ENCODE peak calls at places on chromosome 16, in six cellular contexts. E, Y, U, C, P and V are unnamed samples.

GRCh38 chr16:84607694-84608093 is 10.2 kb downstream of the COTL1 start:
- DNase-seq in E (no peak), Y (no peak), U (no peak), C (no peak), P (no peak), V (peak)

GRCh38 chr16:1533443-1533951 is at the start of gene TMEM204:
- DNase-seq in E (peak), Y (no peak), U (no peak), C (peak), P (no peak), V (peak)

GRCh38 chr16:89371386-89371785 is 119.0 kb downstream of the ANKRD11 start:
- DNase-seq in E (no peak), Y (no peak), U (no peak), C (no peak), P (no peak), V (no peak)

GRCh38 chr16:29876578-29877249 is 13.7 kb upstream of the CDIPT start:
- DNase-seq in E (no peak), Y (no peak), U (no peak), C (no peak), P (no peak), V (no peak)

GRCh38 chr16:27806388-27806787 is 256.4 kb downstream of the KATNIP start:
- DNase-seq in E (no peak), Y (no peak), U (no peak), C (no peak), P (no peak), V (no peak)

GRCh38 chr16:47732806-47733150 is 271.6 kb downstream of the PHKB start:
- DNase-seq in E (peak), Y (no peak), U (peak), C (no peak), P (no peak), V (no peak)

GRCh38 chr16:11740567-11740966 is 2.1 kb downstream of the TXNDC11 start:
- DNase-seq in E (no peak), Y (no peak), U (no peak), C (no peak), P (no peak), V (no peak)

GRCh38 chr16:66357523-66357928 is 9.0 kb upstream of the CDH5 start:
- DNase-seq in E (peak), Y (peak), U (no peak), C (peak), P (peak), V (no peak)

GRCh38 chr16:30136971-30137601 is 14.1 kb upstream of the MAPK3 start:
- DNase-seq in E (no peak), Y (no peak), U (no peak), C (no peak), P (no peak), V (no peak)

GRCh38 chr16:65728172-65728571 is 606.3 kb upstream of the CDH11 start:
- DNase-seq in E (peak), Y (no peak), U (no peak), C (no peak), P (peak), V (no peak)

GRCh38 chr16:85616608-85617311 is 3.6 kb downstream of the GSE1 start:
- DNase-seq in E (peak), Y (no peak), U (no peak), C (no peak), P (no peak), V (peak)

GRCh38 chr16:53433509-53433908 is 762 bp upstream of the RBL2 start:
- DNase-seq in E (no peak), Y (no peak), U (no peak), C (no peak), P (no peak), V (no peak)
- TF ChIP-seq CTCF in E (no peak), Y (no peak), U (no peak), C (no peak), P (no peak), V (no peak)

DNA sequence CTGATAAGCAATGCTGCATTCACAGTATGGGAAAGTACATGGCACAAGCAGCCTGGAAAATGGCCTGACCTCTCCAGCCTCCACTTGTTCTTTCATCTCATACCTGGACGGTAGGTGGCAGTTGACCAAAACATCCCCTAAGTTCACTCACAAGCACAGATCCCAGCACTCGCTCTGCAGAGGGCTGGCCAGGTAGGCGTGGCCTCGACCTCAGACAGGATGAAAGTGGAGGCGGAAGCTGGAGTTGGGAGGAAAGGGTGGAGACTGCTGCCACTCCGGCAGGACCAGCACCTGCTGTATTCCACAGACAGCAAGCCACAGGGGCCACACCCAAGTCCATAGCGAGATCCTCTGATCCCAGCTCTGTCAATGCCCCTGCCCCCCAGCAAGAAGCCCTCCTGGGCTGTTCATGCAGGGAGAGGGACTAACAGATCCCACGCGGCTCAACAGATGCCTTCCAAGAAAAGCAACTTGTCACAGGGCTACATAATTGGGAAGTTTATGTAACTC is 31.3 kb downstream of the ZCCHC14 start:
- DNase-seq in E (peak), Y (peak), U (peak), C (no peak), P (peak), V (peak)
- TF ChIP-seq CTCF in E (no peak), Y (peak), U (peak), C (no peak), P (peak), V (no peak)

GRCh38 chr16:22948603-22949368 is 134.8 kb downstream of the HS3ST2 start:
- DNase-seq in E (peak), Y (peak), U (peak), C (no peak), P (peak), V (peak)
- TF ChIP-seq CTCF in E (peak), Y (peak), U (peak), C (peak), P (peak), V (peak)

DNA sequence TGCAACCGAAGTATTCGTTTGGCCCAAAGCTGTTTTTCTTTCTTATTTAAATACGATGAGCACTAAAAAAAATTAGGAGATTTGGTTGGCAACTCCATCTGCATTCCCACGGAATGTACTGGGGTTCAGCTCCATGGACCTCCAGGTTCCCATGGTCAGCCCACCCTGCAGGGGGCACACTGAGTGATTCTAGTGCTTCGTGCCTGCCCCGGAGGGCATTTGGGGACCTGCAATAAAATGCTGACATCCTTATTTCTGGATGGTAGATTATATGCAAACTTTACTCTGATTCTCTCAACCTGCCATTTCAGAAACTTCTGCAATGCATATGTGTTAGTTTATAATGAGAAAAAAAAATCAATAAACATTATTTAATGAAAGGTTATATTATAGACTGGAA is 339.4 kb downstream of the XYLT1 start:
- DNase-seq in E (no peak), Y (no peak), U (no peak), C (no peak), P (no peak), V (no peak)
- TF ChIP-seq CTCF in E (no peak), Y (no peak), U (no peak), C (no peak), P (no peak), V (no peak)

GRCh38 chr16:73011926-73012325 is 36.0 kb downstream of the ZFHX3 start:
- DNase-seq in E (no peak), Y (no peak), U (no peak), C (no peak), P (no peak), V (peak)
- TF ChIP-seq CTCF in E (no peak), Y (no peak), U (no peak), C (no peak), P (no peak), V (peak)